ENCODE peak calls at places on chromosome 2, in seven cellular contexts. L is pancreas, J is fibroblast of lung, E is foreskin keratinocyte, C is heart left ventricle, W is neural progenitor cell, Q is PC-9. T is an unnamed sample. For H3K4me1, the result is how much of the 10 kb centered on the place peaks cover.

GRCh38 chr2:179900655-179901054 is 39.2 kb upstream of the ZNF385B start:
- DNase-seq in C (no peak), Q (no peak), J (peak), E (no peak), W (no peak), L (no peak), T (no peak)

GRCh38 chr2:178395941-178396585 is 54.9 kb downstream of the PRKRA start:
- DNase-seq in E (no peak), C (no peak), W (no peak), J (no peak), Q (no peak), L (no peak), T (no peak)

GRCh38 chr2:225598922-225599321 is 199.4 kb downstream of the NYAP2 start:
- DNase-seq in W (no peak), Q (no peak), L (no peak), C (no peak), J (no peak), E (no peak), T (no peak)

GRCh38 chr2:186605041-186605440 is 15.2 kb downstream of the ITGAV start:
- DNase-seq in E (no peak), C (no peak), W (peak), Q (no peak), J (no peak), L (no peak), T (no peak)

GRCh38 chr2:190023860-190024259 is 38.7 kb downstream of the MSTN start:
- DNase-seq in C (no peak), L (no peak), J (peak), Q (no peak), W (peak), E (peak), T (peak)

GRCh38 chr2:43879261-43879660 is 40.5 kb downstream of the ABCG8 start:
- DNase-seq in Q (peak), E (no peak), L (no peak), C (no peak), W (peak), J (no peak), T (no peak)

GRCh38 chr2:23346781-23347180 is 38.2 kb upstream of the KLHL29 start:
- DNase-seq in E (no peak), C (no peak), Q (no peak), W (no peak), J (no peak), L (no peak), T (no peak)

GRCh38 chr2:56587456-56587855 is 403.7 kb downstream of the CCDC85A start:
- DNase-seq in W (no peak), E (no peak), C (no peak), J (no peak), Q (no peak), L (no peak), T (no peak)

GRCh38 chr2:223459328-223459939 is 142.7 kb downstream of the SCG2 start:
- DNase-seq in Q (no peak), J (peak), W (peak), E (no peak), C (no peak), L (no peak), T (no peak)

GRCh38 chr2:41706261-41706660 is 341.6 kb upstream of the PKDCC start:
- DNase-seq in L (no peak), E (no peak), C (no peak), Q (no peak), W (no peak), J (no peak), T (no peak)

GRCh38 chr2:152379089-152379488 is 44.1 kb downstream of the FMNL2 start:
- DNase-seq in E (no peak), L (no peak), C (no peak), J (no peak), Q (no peak), W (no peak), T (no peak)

GRCh38 chr2:74181739-74182138 is 3.1 kb upstream of the MOB1A start:
- DNase-seq in E (no peak), Q (no peak), C (peak), L (no peak), J (no peak), W (no peak), T (no peak)

GRCh38 chr2:219539926-219540678 is 3.5 kb downstream of the CHPF start:
- DNase-seq in W (no peak), E (no peak), L (no peak), Q (no peak), C (no peak), J (no peak), T (no peak)

GRCh38 chr2:98458667-98459380 is 14.2 kb downstream of the INPP4A start:
- DNase-seq in L (no peak), E (no peak), C (no peak), Q (no peak), W (no peak), J (no peak), T (no peak)

DNA sequence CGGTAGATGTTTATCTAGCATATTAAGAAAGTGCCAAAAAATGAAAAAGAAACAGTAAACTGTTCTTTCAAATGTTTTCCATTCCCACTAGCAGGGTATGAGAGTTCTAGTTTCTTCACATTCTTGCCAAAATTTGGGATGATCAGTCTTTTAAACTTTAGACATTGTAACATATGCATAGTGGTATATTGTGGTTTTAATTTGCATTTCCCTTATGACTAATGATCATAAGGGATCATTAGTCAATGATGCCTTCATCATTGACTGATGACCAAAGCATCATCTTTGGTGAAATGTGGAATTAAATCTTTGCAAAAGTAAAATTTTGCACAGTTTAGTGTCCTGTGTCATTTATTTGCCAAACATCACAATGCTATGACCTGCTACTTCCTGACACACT is 59.0 kb upstream of the SLC1A4 start:
- DNase-seq in C (no peak), E (no peak), L (no peak), J (no peak), W (no peak), Q (no peak), T (no peak)
- H3K4me1 ChIP-seq in C (under half), E (under half), L (under half), J (under half), W (under half), Q (under half), T (under half)

DNA sequence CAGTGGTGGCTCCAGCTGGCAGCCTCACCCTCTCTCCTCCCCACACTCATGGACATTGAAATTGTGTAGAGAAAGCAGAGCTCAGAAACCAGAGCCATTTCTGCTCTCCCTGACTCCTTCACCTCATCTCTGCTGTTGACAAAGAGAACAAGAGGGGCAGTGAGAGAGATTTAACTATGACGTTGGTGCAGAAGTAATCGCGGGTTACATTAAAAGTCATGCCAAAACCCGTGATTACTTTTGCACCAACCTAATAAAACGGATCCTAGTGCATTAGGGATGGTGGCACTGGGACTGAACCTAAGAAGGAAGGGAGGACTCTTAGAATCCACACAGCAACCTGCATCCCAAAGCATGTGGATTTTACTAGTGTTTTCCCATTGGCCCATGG is 113.3 kb upstream of the CDC42EP3 start:
- DNase-seq in W (no peak), E (no peak), C (no peak), J (no peak), L (no peak), Q (no peak), T (no peak)
- H3K4me1 ChIP-seq in W (under half), E (under half), C (under half), J (under half), L (under half), Q (under half), T (under half)

GRCh38 chr2:27736031-27736889 is 35.3 kb upstream of the MRPL33 start:
- DNase-seq in E (no peak), J (no peak), L (no peak), Q (no peak), C (no peak), W (no peak), T (no peak)

GRCh38 chr2:27735263-27735904 is 36.1 kb upstream of the MRPL33 start:
- DNase-seq in W (peak), C (peak), E (peak), L (peak), Q (peak), J (peak), T (no peak)

GRCh38 chr2:27730980-27731691 is 40.4 kb upstream of the MRPL33 start:
- DNase-seq in Q (no peak), E (peak), L (no peak), W (no peak), C (no peak), J (no peak), T (no peak)

GRCh38 chr2:27736890-27737204 is 34.7 kb upstream of the MRPL33 start:
- DNase-seq in J (no peak), L (no peak), C (no peak), Q (no peak), W (no peak), E (no peak), T (no peak)

DNA sequence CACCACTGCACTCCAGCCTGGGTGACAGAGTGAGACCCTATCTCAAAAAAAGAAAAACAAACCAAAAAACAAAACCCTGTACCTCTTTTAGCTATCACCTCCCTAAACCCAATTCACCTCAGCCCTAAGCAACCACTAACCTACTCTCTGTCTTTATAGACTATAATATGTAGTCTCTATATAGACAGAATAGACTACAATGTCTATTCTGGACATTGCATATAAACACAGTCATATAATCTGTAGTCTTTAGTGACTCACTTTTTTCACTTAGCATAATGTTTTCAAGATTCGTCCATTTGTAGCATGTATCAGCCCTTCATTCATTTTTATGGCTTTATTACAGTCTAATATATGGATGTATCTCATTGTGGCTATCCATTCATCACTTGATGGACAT is 37.2 kb upstream of the MRPL33 start:
- DNase-seq in L (no peak), J (no peak), C (no peak), W (no peak), E (no peak), Q (no peak), T (no peak)
- H3K4me1 ChIP-seq in L (under half), J (under half), C (half or more), W (under half), E (under half), Q (half or more), T (under half)

GRCh38 chr2:230703514-230703913 is 9.1 kb upstream of the CAB39 start:
- DNase-seq in Q (no peak), J (no peak), E (no peak), C (no peak), W (no peak), L (no peak), T (no peak)
- H3K4me1 ChIP-seq in Q (under half), J (under half), E (under half), C (under half), W (under half), L (under half), T (under half)

GRCh38 chr2:241309684-241310117 is 5.8 kb downstream of the HDLBP start:
- DNase-seq in Q (peak), C (no peak), W (no peak), L (no peak), J (peak), E (peak), T (no peak)
- H3K4me1 ChIP-seq in Q (under half), C (half or more), W (under half), L (under half), J (under half), E (under half), T (under half)

DNA sequence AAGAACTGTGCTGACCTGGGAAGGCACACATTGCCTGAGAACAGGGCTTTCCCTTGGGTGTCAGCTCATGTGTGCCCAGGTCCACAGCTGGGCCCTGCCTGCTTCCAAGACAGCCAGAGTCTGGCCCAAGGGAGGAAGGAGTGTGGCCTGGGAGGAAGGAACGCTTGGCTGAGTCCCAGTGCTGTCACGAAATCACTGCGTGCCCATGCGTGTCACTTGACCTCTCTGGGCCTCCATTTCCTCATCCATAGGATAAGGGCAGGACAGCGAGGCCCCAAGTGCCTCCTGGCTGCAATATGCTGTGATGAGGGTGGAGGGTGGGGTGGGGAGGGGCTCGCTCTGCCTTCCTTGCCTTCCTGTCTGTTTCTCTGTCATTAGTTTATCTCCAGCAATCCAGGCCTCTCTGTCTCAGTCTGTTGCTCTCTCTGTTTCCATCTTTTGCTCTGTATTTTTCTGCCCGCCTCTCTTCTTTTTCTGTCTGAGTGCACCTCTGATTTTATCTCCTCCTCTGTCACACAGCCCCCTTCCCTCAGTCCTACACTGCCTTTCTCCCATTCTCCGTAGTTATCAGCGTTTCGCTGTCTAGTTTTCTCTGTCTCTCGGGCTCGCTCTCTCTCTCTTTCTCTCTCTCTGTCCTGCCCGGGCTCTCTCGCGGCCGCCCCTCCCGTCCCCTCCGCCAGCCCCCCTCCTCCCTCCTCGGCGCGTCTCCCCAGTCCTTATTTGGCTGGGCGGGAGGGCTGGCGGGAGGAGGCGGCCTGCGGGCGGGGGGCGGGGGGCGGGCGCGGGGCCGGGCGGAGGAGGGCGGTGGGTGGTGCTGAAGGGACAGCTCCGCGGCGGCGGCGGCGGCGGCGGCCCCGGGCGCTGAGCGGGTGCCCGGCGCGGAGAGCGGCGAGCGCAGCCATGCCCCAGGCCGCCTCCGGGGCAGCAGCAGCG is at the start of gene KCNK3:
- DNase-seq in C (peak), W (peak), Q (no peak), L (peak), E (no peak), J (peak), T (no peak)
- H3K4me1 ChIP-seq in C (under half), W (under half), Q (under half), L (under half), E (under half), J (under half), T (under half)

DNA sequence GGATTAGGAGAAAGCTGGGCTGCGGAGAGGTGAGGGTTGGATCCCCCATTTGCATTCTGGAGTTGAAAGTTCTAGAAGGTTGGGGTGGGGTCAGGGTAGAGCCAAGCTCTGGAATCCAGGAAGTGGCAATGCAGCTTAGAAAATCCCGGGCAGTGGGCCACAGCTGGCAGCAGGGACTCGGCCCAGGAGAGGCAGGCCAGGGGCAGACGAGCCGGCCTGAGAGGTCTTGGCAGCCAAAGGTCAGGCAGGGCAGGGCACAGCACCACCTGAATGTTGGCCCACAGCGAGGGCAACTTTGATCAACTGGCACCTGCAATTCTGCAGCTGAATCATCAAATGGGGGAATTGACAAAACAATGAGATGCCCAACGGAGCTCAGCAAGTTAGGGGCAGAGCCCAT is 139.2 kb downstream of the INHBB start:
- DNase-seq in W (no peak), L (no peak), E (no peak), C (no peak), Q (no peak), J (no peak), T (no peak)
- H3K4me1 ChIP-seq in W (under half), L (under half), E (under half), C (under half), Q (under half), J (under half), T (under half)

DNA sequence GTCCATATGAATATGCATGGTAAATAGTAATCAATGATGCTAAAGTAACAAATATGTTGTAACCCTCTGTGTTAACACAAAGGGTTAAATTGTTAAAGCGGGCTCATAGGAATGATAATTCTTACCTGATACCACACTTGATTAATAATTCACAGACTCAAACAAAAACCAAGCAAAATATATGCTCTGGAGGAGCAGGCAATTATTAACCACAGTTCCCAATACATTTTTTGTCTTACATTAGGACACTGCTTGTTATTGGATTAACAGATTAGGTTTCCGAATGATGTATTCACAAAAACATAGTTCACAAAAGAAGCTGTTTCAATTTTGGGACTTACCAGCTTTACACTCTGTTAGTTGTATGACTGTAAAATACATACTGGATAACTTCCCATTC is 300.9 kb upstream of the LRRTM4 start:
- DNase-seq in Q (no peak), C (no peak), L (no peak), W (no peak), J (no peak), E (no peak), T (peak)
- H3K4me1 ChIP-seq in Q (under half), C (under half), L (under half), W (under half), J (under half), E (under half), T (under half)

GRCh38 chr2:136130511-136130910 is 12.6 kb upstream of the CXCR4 start:
- DNase-seq in C (no peak), L (no peak), J (no peak), W (no peak), E (no peak), Q (peak), T (no peak)

GRCh38 chr2:136129601-136130000 is 11.7 kb upstream of the CXCR4 start:
- DNase-seq in L (no peak), E (no peak), W (no peak), C (no peak), Q (peak), J (no peak), T (no peak)

GRCh38 chr2:136130045-136130444 is 12.1 kb upstream of the CXCR4 start:
- DNase-seq in C (no peak), J (no peak), Q (no peak), L (no peak), E (no peak), W (no peak), T (no peak)

GRCh38 chr2:136127356-136127755 is 9.4 kb upstream of the CXCR4 start:
- DNase-seq in C (no peak), Q (no peak), J (no peak), L (no peak), W (no peak), E (no peak), T (no peak)

GRCh38 chr2:136128905-136129304 is 11.0 kb upstream of the CXCR4 start:
- DNase-seq in E (peak), L (no peak), Q (peak), C (no peak), J (no peak), W (no peak), T (no peak)
- H3K4me1 ChIP-seq in E (under half), L (under half), Q (under half), C (under half), J (under half), W (under half), T (under half)